ENCODE peak calls at places on chromosomes 3 and 15, in seven cellular contexts. V is mesendoderm, Q is neuronal stem cell, Y is IMR-90, I is H1, J is H9, U is trophoblast cell. E is an unnamed sample.

GRCh38 chr15:55741592-55742497 is 1.1 kb downstream of the PRTG start:
- DNase-seq in V (peak), Y (no peak), I (no peak), J (peak), Q (no peak), U (peak), E (peak)

GRCh38 chr3:61080737-61081445 is 170.4 kb downstream of the FHIT start:
- DNase-seq in Y (no peak), U (no peak), Q (peak), V (peak), I (no peak), J (no peak), E (no peak)

GRCh38 chr3:170660139-170660538 is 74.3 kb upstream of the SLC7A14 start:
- DNase-seq in V (no peak), I (no peak), J (no peak), U (no peak), Q (no peak), Y (no peak), E (no peak)

GRCh38 chr3:24145981-24146822 is 201.1 kb downstream of the NR1D2 start:
- DNase-seq in Y (peak), U (peak), V (peak), J (no peak), I (no peak), Q (no peak), E (peak)

GRCh38 chr3:126895178-126896066 is 87.5 kb upstream of the PLXNA1 start:
- DNase-seq in U (peak), J (no peak), Y (peak), Q (no peak), V (peak), I (no peak), E (peak)

GRCh38 chr3:120062474-120062873 is 31.8 kb downstream of the GSK3B start:
- DNase-seq in Q (no peak), I (no peak), V (no peak), Y (peak), J (no peak), U (no peak), E (peak)

GRCh38 chr3:50610181-50610971 is 1.2 kb downstream of the CISH start:
- DNase-seq in Q (no peak), Y (no peak), I (no peak), U (no peak), V (no peak), J (no peak), E (no peak)

GRCh38 chr3:127899769-127900168 is 15.3 kb upstream of the KBTBD12 start:
- DNase-seq in Q (no peak), J (no peak), I (no peak), U (no peak), Y (no peak), V (no peak), E (no peak)

GRCh38 chr3:50195501-50196252 is 4.3 kb downstream of the GNAT1 start:
- DNase-seq in U (no peak), I (no peak), Y (no peak), J (peak), V (peak), Q (no peak), E (no peak)

GRCh38 chr3:189778340-189778950 is 147.3 kb downstream of the TP63 start:
- DNase-seq in V (no peak), U (no peak), I (no peak), Y (no peak), J (no peak), Q (no peak), E (no peak)

DNA sequence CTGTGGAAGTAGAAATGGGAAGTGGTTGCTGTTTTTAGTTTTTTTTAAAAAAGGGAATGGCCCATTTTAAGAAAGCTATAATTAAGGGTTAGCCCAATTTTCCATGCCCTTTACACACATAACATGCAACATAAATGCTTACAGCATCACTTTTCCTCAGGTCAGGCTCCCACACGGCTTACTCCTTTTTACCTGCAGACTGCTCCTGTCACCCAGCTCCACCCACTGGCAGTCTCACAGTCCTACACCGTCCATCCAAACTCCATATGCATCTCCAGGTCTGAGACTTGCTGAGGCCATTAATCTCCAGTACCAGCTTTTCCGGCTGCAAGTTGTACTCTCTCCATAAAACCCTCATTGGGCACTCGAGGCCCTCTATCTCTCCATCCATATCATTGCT is 19.7 kb downstream of the MORC1 start:
- DNase-seq in V (peak), U (peak), J (peak), Q (no peak), Y (no peak), I (no peak), E (no peak)
- H2BK5ac ChIP-seq in V (no peak), U (no peak), J (no peak), Q (no peak), Y (no peak), I (no peak), E (no peak)

GRCh38 chr3:69406156-69406555 is 20.3 kb upstream of the FRMD4B start:
- DNase-seq in U (no peak), I (no peak), Y (no peak), Q (no peak), V (no peak), J (no peak), E (no peak)
- H2BK5ac ChIP-seq in U (no peak), I (no peak), Y (no peak), Q (no peak), V (no peak), J (no peak), E (no peak)

DNA sequence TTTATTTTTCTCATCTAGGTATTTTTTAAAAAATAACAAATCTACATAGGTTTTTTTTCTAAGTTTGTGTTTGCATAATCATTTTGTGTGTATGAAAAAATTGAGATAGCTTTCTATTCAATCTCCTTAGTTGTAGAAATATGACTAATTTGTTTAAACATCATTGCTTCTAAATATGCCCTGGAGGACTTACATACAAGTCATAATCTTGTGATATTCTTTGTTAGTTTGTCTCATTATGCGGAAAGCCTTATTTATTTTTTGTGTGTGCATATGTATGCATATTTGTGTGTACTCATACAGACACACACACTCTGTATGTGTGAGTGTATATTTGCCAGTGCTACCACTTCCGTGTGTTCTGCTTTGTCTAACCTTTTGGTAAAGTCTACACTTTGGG is 111.5 kb downstream of the FNDC3B start:
- DNase-seq in J (no peak), V (no peak), I (no peak), Q (no peak), U (no peak), Y (no peak), E (no peak)
- H2BK5ac ChIP-seq in J (no peak), V (no peak), I (no peak), Q (no peak), U (no peak), Y (peak), E (no peak)

DNA sequence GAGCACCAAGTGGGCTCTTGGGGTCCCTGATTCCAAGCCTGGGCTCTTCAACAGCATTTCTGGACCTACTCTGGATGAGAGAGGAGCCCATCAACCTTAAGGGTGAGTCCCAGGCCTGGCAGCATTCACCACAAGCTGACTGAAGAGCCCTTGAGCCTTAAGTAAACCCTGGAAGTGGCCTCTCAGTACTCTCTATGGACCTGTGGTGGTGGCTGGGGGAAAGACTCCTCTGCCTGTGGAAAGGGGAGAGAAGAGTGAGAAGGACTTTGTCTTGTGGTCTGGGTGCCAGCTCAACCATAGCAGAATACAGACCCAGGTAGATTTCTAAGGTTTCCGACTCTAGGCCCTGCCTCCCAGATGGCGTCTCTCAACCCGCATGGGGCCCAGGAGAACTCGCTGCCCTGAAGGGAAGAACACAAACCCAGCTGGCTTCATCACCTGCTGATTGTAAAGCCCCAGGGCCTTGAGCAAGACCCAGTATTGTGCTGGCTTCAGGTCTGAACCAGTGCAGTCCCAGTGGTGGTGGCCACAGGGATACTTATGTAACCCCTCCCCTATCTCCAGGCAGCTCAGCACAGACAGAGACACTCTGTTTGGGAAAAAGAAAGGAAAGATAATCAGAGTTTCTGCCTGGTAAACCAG is 71.4 kb downstream of the TFDP2 start:
- DNase-seq in J (no peak), I (no peak), V (no peak), Y (no peak), Q (no peak), U (peak), E (no peak)
- H2BK5ac ChIP-seq in J (no peak), I (no peak), V (no peak), Y (no peak), Q (no peak), U (peak), E (no peak)

GRCh38 chr3:130955481-130955880 is 61.6 kb downstream of the ATP2C1 start:
- DNase-seq in Y (no peak), U (no peak), I (no peak), J (no peak), Q (no peak), V (no peak), E (no peak)
- H2BK5ac ChIP-seq in Y (no peak), U (no peak), I (no peak), J (no peak), Q (no peak), V (no peak), E (no peak)